ENCODE peak calls at places on chromosomes 5 and 9, in eight cellular contexts. S is fibroblast of the aortic adventitia, C is body of pancreas, K is astrocyte of the spinal cord, N is tibial nerve, Y is AG04449, T is HCT116, R is BE2C. W is an unnamed sample.

GRCh38 chr9:87675466-87675865 is 50.5 kb upstream of the CTSL start:
- DNase-seq in S (no peak), C (no peak), K (no peak), N (no peak), Y (no peak), T (no peak), R (no peak), W (no peak)

GRCh38 chr5:15203376-15203775 is 296.6 kb upstream of the FBXL7 start:
- DNase-seq in S (no peak), C (no peak), K (peak; percentile 9), N (no peak), Y (no peak), T (no peak), R (no peak), W (no peak)

GRCh38 chr9:99312736-99313135 is 90.7 kb downstream of the SEC61B start:
- DNase-seq in S (no peak), C (no peak), K (no peak), N (no peak), Y (no peak), T (no peak), R (no peak), W (no peak)

GRCh38 chr9:14769235-14769580 is 46.7 kb upstream of the CER1 start:
- DNase-seq in S (peak; percentile 53), C (no peak), K (peak; percentile 37), N (no peak), Y (no peak), T (peak; percentile 10), R (peak; percentile 47), W (no peak)

GRCh38 chr5:76672242-76672641 is 43.7 kb upstream of the F2R start:
- DNase-seq in S (no peak), C (no peak), K (no peak), N (no peak), Y (no peak), T (no peak), R (no peak), W (no peak)

GRCh38 chr9:1400983-1401382 is 350.8 kb downstream of the DMRT2 start:
- DNase-seq in S (no peak), C (no peak), K (no peak), N (no peak), Y (no peak), T (no peak), R (no peak), W (no peak)

GRCh38 chr9:126122901-126123616 is 203.6 kb upstream of the MVB12B start:
- DNase-seq in S (no peak), C (no peak), K (no peak), N (no peak), Y (no peak), T (no peak), R (no peak), W (no peak)

GRCh38 chr9:120528834-120529233 is 51.1 kb downstream of the CDK5RAP2 start:
- DNase-seq in S (no peak), C (no peak), K (no peak), N (no peak), Y (no peak), T (no peak), R (no peak), W (no peak)

GRCh38 chr5:96080557-96080956 is 118.9 kb upstream of the ELL2 start:
- DNase-seq in S (peak; percentile 63), C (no peak), K (peak; percentile 63), N (no peak), Y (no peak), T (no peak), R (no peak), W (no peak)

GRCh38 chr5:136064510-136064909 is 35.7 kb downstream of the TGFBI start:
- DNase-seq in S (peak; percentile 55), C (no peak), K (no peak), N (no peak), Y (no peak), T (no peak), R (no peak), W (no peak)

GRCh38 chr5:139984816-139985215 is 58.3 kb downstream of the NRG2 start:
- DNase-seq in S (no peak), C (no peak), K (no peak), N (no peak), Y (no peak), T (no peak), R (no peak), W (no peak)

GRCh38 chr5:139985290-139985689 is 57.8 kb downstream of the NRG2 start:
- DNase-seq in S (no peak), C (no peak), K (no peak), N (no peak), Y (no peak), T (no peak), R (no peak), W (no peak)

GRCh38 chr5:139982975-139983240 is 60.2 kb downstream of the NRG2 start:
- DNase-seq in S (no peak), C (no peak), K (no peak), N (no peak), Y (no peak), T (no peak), R (no peak), W (no peak)

GRCh38 chr5:139982157-139982974 is 60.7 kb downstream of the NRG2 start:
- DNase-seq in S (peak; percentile 35), C (peak; percentile 25), K (peak; percentile 10), N (peak; percentile 25), Y (no peak), T (no peak), R (peak; percentile 75), W (no peak)

GRCh38 chr5:139985733-139986132 is 57.4 kb downstream of the NRG2 start:
- DNase-seq in S (peak; percentile 41), C (no peak), K (peak; percentile 68), N (no peak), Y (peak; percentile 66), T (peak; percentile 78), R (no peak), W (no peak)
- TF ChIP-seq CTCF in S (no peak), C (no peak), K (no peak), N (no peak), Y (no peak), T (no peak), R (no peak), W (no peak)

GRCh38 chr5:69491838-69492390 is 676 bp upstream of the OCLN start:
- DNase-seq in S (no peak), C (no peak), K (no peak), N (no peak), Y (no peak), T (no peak), R (no peak), W (no peak)
- TF ChIP-seq CTCF in S (no peak), C (no peak), K (no peak), N (no peak), Y (no peak), T (no peak), R (no peak), W (no peak)

GRCh38 chr9:122402403-122403268 is 31.8 kb downstream of the PTGS1 start:
- DNase-seq in S (peak; percentile 100), C (no peak), K (peak; percentile 93), N (no peak), Y (peak; percentile 89), T (peak; percentile 96), R (no peak), W (no peak)

GRCh38 chr9:122394265-122395242 is 23.7 kb downstream of the PTGS1 start:
- DNase-seq in S (peak; percentile 98), C (peak; percentile 48), K (peak; percentile 52), N (peak; percentile 44), Y (no peak), T (no peak), R (no peak), W (no peak)

GRCh38 chr9:122396622-122397148 is 25.9 kb downstream of the PTGS1 start:
- DNase-seq in S (no peak), C (no peak), K (no peak), N (no peak), Y (no peak), T (no peak), R (no peak), W (no peak)

GRCh38 chr9:122397749-122398148 is 26.9 kb downstream of the PTGS1 start:
- DNase-seq in S (no peak), C (no peak), K (no peak), N (no peak), Y (no peak), T (no peak), R (no peak), W (no peak)

DNA sequence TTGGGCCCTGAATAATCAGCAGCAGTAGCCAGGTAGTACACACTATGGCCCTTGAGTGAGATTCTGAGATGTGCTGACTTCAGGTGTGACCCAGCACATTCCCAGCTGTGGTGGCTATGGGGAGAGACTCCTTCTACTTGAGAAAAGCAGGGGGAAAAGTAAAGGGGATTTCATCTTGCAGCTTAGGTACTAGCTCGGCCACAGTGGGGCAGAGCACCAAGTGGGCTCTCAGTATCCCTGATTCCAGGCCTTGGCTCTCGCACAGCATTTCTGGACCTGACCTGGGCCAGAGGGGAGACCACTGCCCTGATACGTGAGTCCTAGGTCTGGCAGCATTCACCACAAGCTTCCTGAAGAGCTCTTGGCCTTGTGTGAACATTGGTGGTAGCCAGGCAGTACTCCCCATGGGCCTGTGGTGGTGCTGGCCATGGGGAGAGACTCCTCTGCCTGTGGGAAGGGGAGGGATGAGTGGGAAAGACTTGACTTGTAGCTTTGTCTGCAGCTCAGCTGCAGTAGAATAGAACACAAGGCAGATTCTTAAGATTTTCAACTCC is 27.6 kb downstream of the PTGS1 start:
- DNase-seq in S (no peak), C (no peak), K (no peak), N (no peak), Y (no peak), T (no peak), R (no peak), W (no peak)
- TF ChIP-seq CTCF in S (no peak), C (no peak), K (no peak), N (no peak), Y (no peak), T (no peak), R (no peak), W (no peak)

DNA sequence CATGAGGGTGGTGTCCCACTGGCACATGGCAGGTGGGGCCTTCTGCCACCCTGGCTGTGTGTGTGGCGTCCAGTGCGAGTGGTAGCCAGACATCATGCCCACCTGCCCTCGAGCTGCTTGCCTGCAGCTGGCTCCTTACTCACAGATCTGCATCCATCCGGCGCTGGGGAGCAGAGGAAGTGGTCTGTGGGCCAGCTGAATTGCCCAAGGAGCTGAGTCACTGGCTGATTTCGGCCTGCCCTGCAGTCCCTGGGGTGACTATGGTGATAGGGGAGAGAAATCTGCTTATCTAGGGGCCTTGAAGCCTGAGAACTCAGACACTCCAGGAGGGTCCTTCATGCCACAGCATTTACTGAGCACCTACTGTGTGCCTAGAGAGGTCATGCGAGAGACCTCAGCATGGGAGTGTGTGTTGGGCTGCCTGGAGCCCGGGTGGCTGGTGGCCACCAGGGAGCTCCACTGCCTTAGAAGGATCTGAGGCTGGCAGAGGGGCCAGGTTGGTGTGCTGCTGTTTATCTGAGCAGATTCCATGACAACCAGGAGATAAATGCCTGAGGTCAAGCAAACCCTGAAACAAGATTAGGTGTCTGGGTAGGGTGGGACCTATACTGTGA is 57.1 kb downstream of the SLC22A5 start:
- DNase-seq in S (peak; percentile 89), C (peak; percentile 83), K (peak; percentile 91), N (peak; percentile 62), Y (peak; percentile 76), T (no peak), R (peak; percentile 36), W (peak; percentile 79)
- TF ChIP-seq CTCF in S (peak; percentile 68), C (peak; percentile 39), K (peak; percentile 54), N (no peak), Y (peak; percentile 56), T (peak; percentile 70), R (peak; percentile 42), W (peak; percentile 22)

W was measured in natural killer cell.